ENCODE peak calls at places on chromosomes 3 and 15, in six cellular contexts. P is spleen, O is ACHN, B is foreskin fibroblast, Y is endothelial cell of umbilical vein, Z is hippocampal formation. G is an unnamed sample.

GRCh38 chr3:21738283-21738682 is 12.7 kb downstream of the ZNF385D start:
- DNase-seq in P (no peak), O (no peak), B (no peak), Y (no peak), Z (no peak), G (no peak)

GRCh38 chr3:188979236-188979635 is 192.5 kb upstream of the TPRG1 start:
- DNase-seq in P (no peak), O (no peak), B (no peak), Y (no peak), Z (no peak), G (no peak)

GRCh38 chr15:89554247-89554646 is 21.0 kb upstream of the TICRR start:
- DNase-seq in P (no peak), O (no peak), B (no peak), Y (no peak), Z (no peak), G (no peak)

GRCh38 chr15:34514251-34514760 is 69.1 kb downstream of the GOLGA8B start:
- DNase-seq in P (peak), O (peak), B (peak), Y (peak), Z (no peak), G (no peak)

GRCh38 chr3:20047940-20048339 is 7.7 kb downstream of the KAT2B start:
- DNase-seq in P (no peak), O (no peak), B (no peak), Y (no peak), Z (no peak), G (no peak)

GRCh38 chr15:74614744-74615312 is 808 bp upstream of the CLK3 start:
- DNase-seq in P (peak), O (peak), B (peak), Y (no peak), Z (no peak), G (peak)

GRCh38 chr3:126616931-126617330 is 38.0 kb downstream of the TXNRD3 start:
- DNase-seq in P (no peak), O (no peak), B (no peak), Y (peak), Z (no peak), G (peak)

GRCh38 chr15:29107971-29108645 is 161.5 kb downstream of the NSMCE3 start:
- DNase-seq in P (no peak), O (no peak), B (no peak), Y (no peak), Z (no peak), G (no peak)

GRCh38 chr3:133444071-133444774 is 44.4 kb downstream of the BFSP2 start:
- DNase-seq in P (no peak), O (no peak), B (peak), Y (no peak), Z (no peak), G (no peak)

GRCh38 chr3:83968386-83968785 is 990.4 kb upstream of the CADM2 start:
- DNase-seq in P (no peak), O (peak), B (peak), Y (no peak), Z (no peak), G (no peak)

GRCh38 chr3:67031986-67032385 is 33.9 kb downstream of the KBTBD8 start:
- DNase-seq in P (no peak), O (no peak), B (no peak), Y (no peak), Z (no peak), G (no peak)

GRCh38 chr15:45759910-45760309 is 125.1 kb downstream of the SQOR start:
- DNase-seq in P (no peak), O (no peak), B (no peak), Y (no peak), Z (no peak), G (no peak)

GRCh38 chr15:101489633-101490407 is at the start of gene PCSK6:
- DNase-seq in P (peak), O (no peak), B (peak), Y (no peak), Z (no peak), G (peak)

GRCh38 chr3:138914870-138915502 is 32.0 kb downstream of the FOXL2 start:
- DNase-seq in P (no peak), O (peak), B (peak), Y (peak), Z (no peak), G (peak)

GRCh38 chr3:26963356-26963742 is 340.8 kb downstream of the LRRC3B start:
- DNase-seq in P (no peak), O (no peak), B (no peak), Y (no peak), Z (no peak), G (no peak)

GRCh38 chr15:69304176-69304533 is 5.4 kb downstream of the PAQR5 start:
- DNase-seq in P (no peak), O (peak), B (peak), Y (no peak), Z (no peak), G (no peak)

GRCh38 chr15:46413799-46414198 is 779.0 kb downstream of the SQOR start:
- DNase-seq in P (no peak), O (peak), B (peak), Y (no peak), Z (no peak), G (no peak)

GRCh38 chr3:52820741-52821140 is 9.7 kb downstream of the ITIH4 start:
- DNase-seq in P (no peak), O (no peak), B (peak), Y (peak), Z (no peak), G (no peak)

GRCh38 chr15:90184786-90185704 is 16.1 kb upstream of the SEMA4B start:
- DNase-seq in P (peak), O (peak), B (peak), Y (no peak), Z (peak), G (no peak)